ENCODE peak calls at places on chromosomes 6 and 20, in ten cellular contexts. One of them, this sample, is unnamed.

GRCh38 chr6:75283907-75284284 is 696 bp downstream of the TMEM30A start:
- DNase-seq in stimulated activated naive CD4-positive, alpha-beta T cell treated with Interleukin-2 at 50 U/mL for 16 hours: no peak
- DNase-seq in tibial artery: no peak
- DNase-seq in renal cortical epithelial cell: no peak
- DNase-seq in hippocampal formation: no peak
- DNase-seq in NCI-H510A treated with DMSO at 0.1 percent for 48 hours: no peak
- DNase-seq in aorta: no peak
- DNase-seq in GM06990: no peak
- DNase-seq in astrocyte: no peak
- DNase-seq in posterior vena cava: no peak
- DNase-seq in this sample: no peak

GRCh38 chr6:108423982-108424695 is 129.3 kb downstream of the AFG1L start:
- DNase-seq in stimulated activated naive CD4-positive, alpha-beta T cell treated with Interleukin-2 at 50 U/mL for 16 hours: no peak
- DNase-seq in tibial artery: no peak
- DNase-seq in renal cortical epithelial cell: no peak
- DNase-seq in hippocampal formation: no peak
- DNase-seq in NCI-H510A treated with DMSO at 0.1 percent for 48 hours: no peak
- DNase-seq in aorta: no peak
- DNase-seq in GM06990: no peak
- DNase-seq in astrocyte: no peak
- DNase-seq in posterior vena cava: no peak
- DNase-seq in this sample: no peak

GRCh38 chr6:47690791-47691190 is 7.6 kb upstream of the ADGRF4 start:
- DNase-seq in stimulated activated naive CD4-positive, alpha-beta T cell treated with Interleukin-2 at 50 U/mL for 16 hours: no peak
- DNase-seq in tibial artery: no peak
- DNase-seq in renal cortical epithelial cell: no peak
- DNase-seq in hippocampal formation: no peak
- DNase-seq in NCI-H510A treated with DMSO at 0.1 percent for 48 hours: no peak
- DNase-seq in aorta: no peak
- DNase-seq in GM06990: no peak
- DNase-seq in astrocyte: no peak
- DNase-seq in posterior vena cava: no peak
- DNase-seq in this sample: no peak

GRCh38 chr6:141451508-141452353 is 681.0 kb upstream of the GJE1 start:
- DNase-seq in stimulated activated naive CD4-positive, alpha-beta T cell treated with Interleukin-2 at 50 U/mL for 16 hours: no peak
- DNase-seq in tibial artery: no peak
- DNase-seq in renal cortical epithelial cell: peak; percentile 73
- DNase-seq in hippocampal formation: no peak
- DNase-seq in NCI-H510A treated with DMSO at 0.1 percent for 48 hours: peak; percentile 5
- DNase-seq in aorta: no peak
- DNase-seq in GM06990: no peak
- DNase-seq in astrocyte: peak; percentile 81
- DNase-seq in posterior vena cava: no peak
- DNase-seq in this sample: peak; percentile 83

GRCh38 chr6:82022614-82023102 is 224.9 kb downstream of the IBTK start:
- DNase-seq in stimulated activated naive CD4-positive, alpha-beta T cell treated with Interleukin-2 at 50 U/mL for 16 hours: no peak
- DNase-seq in tibial artery: no peak
- DNase-seq in renal cortical epithelial cell: peak; percentile 96
- DNase-seq in hippocampal formation: no peak
- DNase-seq in NCI-H510A treated with DMSO at 0.1 percent for 48 hours: no peak
- DNase-seq in aorta: no peak
- DNase-seq in GM06990: no peak
- DNase-seq in astrocyte: peak; percentile 80
- DNase-seq in posterior vena cava: no peak
- DNase-seq in this sample: peak; percentile 76

GRCh38 chr6:41073968-41074691 is 1.4 kb downstream of the NFYA start:
- DNase-seq in stimulated activated naive CD4-positive, alpha-beta T cell treated with Interleukin-2 at 50 U/mL for 16 hours: no peak
- DNase-seq in tibial artery: no peak
- DNase-seq in renal cortical epithelial cell: no peak
- DNase-seq in hippocampal formation: no peak
- DNase-seq in NCI-H510A treated with DMSO at 0.1 percent for 48 hours: peak; percentile 55
- DNase-seq in aorta: no peak
- DNase-seq in GM06990: no peak
- DNase-seq in astrocyte: peak; percentile 35
- DNase-seq in posterior vena cava: no peak
- DNase-seq in this sample: no peak

GRCh38 chr20:62320581-62321354 is 18.0 kb downstream of the ADRM1 start:
- DNase-seq in stimulated activated naive CD4-positive, alpha-beta T cell treated with Interleukin-2 at 50 U/mL for 16 hours: no peak
- DNase-seq in tibial artery: no peak
- DNase-seq in renal cortical epithelial cell: no peak
- DNase-seq in hippocampal formation: no peak
- DNase-seq in NCI-H510A treated with DMSO at 0.1 percent for 48 hours: no peak
- DNase-seq in aorta: no peak
- DNase-seq in GM06990: no peak
- DNase-seq in astrocyte: no peak
- DNase-seq in posterior vena cava: no peak
- DNase-seq in this sample: no peak

GRCh38 chr6:31575335-31575901 is at the start of gene TNF:
- DNase-seq in stimulated activated naive CD4-positive, alpha-beta T cell treated with Interleukin-2 at 50 U/mL for 16 hours: peak; percentile 82
- DNase-seq in tibial artery: peak; percentile 58
- DNase-seq in renal cortical epithelial cell: peak; percentile 28
- DNase-seq in hippocampal formation: no peak
- DNase-seq in NCI-H510A treated with DMSO at 0.1 percent for 48 hours: no peak
- DNase-seq in aorta: peak; percentile 78
- DNase-seq in GM06990: peak; percentile 87
- DNase-seq in astrocyte: no peak
- DNase-seq in posterior vena cava: peak; percentile 85
- DNase-seq in this sample: no peak

GRCh38 chr6:121912905-121913304 is 477.5 kb downstream of the GJA1 start:
- DNase-seq in stimulated activated naive CD4-positive, alpha-beta T cell treated with Interleukin-2 at 50 U/mL for 16 hours: no peak
- DNase-seq in tibial artery: no peak
- DNase-seq in renal cortical epithelial cell: no peak
- DNase-seq in hippocampal formation: no peak
- DNase-seq in NCI-H510A treated with DMSO at 0.1 percent for 48 hours: no peak
- DNase-seq in aorta: no peak
- DNase-seq in GM06990: no peak
- DNase-seq in astrocyte: peak; percentile 19
- DNase-seq in posterior vena cava: no peak
- DNase-seq in this sample: peak; percentile 12

GRCh38 chr6:8085053-8085511 is 17.3 kb downstream of the EEF1E1 start:
- DNase-seq in stimulated activated naive CD4-positive, alpha-beta T cell treated with Interleukin-2 at 50 U/mL for 16 hours: no peak
- DNase-seq in tibial artery: peak; percentile 51
- DNase-seq in renal cortical epithelial cell: peak; percentile 99
- DNase-seq in hippocampal formation: no peak
- DNase-seq in NCI-H510A treated with DMSO at 0.1 percent for 48 hours: no peak
- DNase-seq in aorta: peak; percentile 71
- DNase-seq in GM06990: no peak
- DNase-seq in astrocyte: peak; percentile 90
- DNase-seq in posterior vena cava: no peak
- DNase-seq in this sample: peak; percentile 92